ENCODE peak calls at places on chromosomes 7 and 10, in nine cellular contexts. Z, N, R, L, V, O, B, I and Y are unnamed samples.

GRCh38 chr7:82235710-82236109 is 207.9 kb downstream of the CACNA2D1 start:
- DNase-seq in Z (peak), N (no peak), R (peak), L (peak), V (peak), O (no peak), B (no peak), I (peak), Y (peak)

GRCh38 chr7:143419880-143420279 is 11.2 kb upstream of the EPHA1 start:
- DNase-seq in Z (no peak), N (no peak), R (no peak), L (peak), V (no peak), O (no peak), B (no peak), I (peak), Y (no peak)

GRCh38 chr10:48801026-48801425 is 116.4 kb downstream of the WDFY4 start:
- DNase-seq in Z (no peak), N (no peak), R (peak), L (peak), V (no peak), O (no peak), B (no peak), I (no peak), Y (no peak)

GRCh38 chr10:2772791-2773644 is 294.3 kb upstream of the PFKP start:
- DNase-seq in Z (no peak), N (peak), R (no peak), L (no peak), V (no peak), O (no peak), B (no peak), I (no peak), Y (no peak)

GRCh38 chr7:55473935-55474334 is 98.4 kb downstream of the VOPP1 start:
- DNase-seq in Z (no peak), N (no peak), R (no peak), L (no peak), V (no peak), O (no peak), B (no peak), I (no peak), Y (no peak)

GRCh38 chr10:47136866-47137265 is 163.1 kb upstream of the GDF10 start:
- DNase-seq in Z (no peak), N (no peak), R (peak), L (no peak), V (no peak), O (no peak), B (no peak), I (no peak), Y (peak)

GRCh38 chr10:21368728-21369425 is 156.6 kb downstream of the SKIDA1 start:
- DNase-seq in Z (no peak), N (peak), R (no peak), L (peak), V (no peak), O (no peak), B (no peak), I (no peak), Y (no peak)

GRCh38 chr10:8137272-8137680 is 82.8 kb downstream of the GATA3 start:
- DNase-seq in Z (no peak), N (no peak), R (no peak), L (no peak), V (no peak), O (no peak), B (no peak), I (no peak), Y (no peak)

GRCh38 chr7:66771795-66772194 is 31.3 kb downstream of the RABGEF1 start:
- DNase-seq in Z (no peak), N (no peak), R (no peak), L (no peak), V (no peak), O (no peak), B (no peak), I (no peak), Y (no peak)

GRCh38 chr10:98694863-98695262 is 248.1 kb upstream of the HPS1 start:
- DNase-seq in Z (no peak), N (no peak), R (no peak), L (no peak), V (peak), O (no peak), B (no peak), I (no peak), Y (no peak)

GRCh38 chr7:1043552-1044188 is 676 bp upstream of the GPR146 start:
- DNase-seq in Z (no peak), N (no peak), R (no peak), L (no peak), V (peak), O (no peak), B (no peak), I (peak), Y (no peak)

GRCh38 chr7:106217089-106217542 is 67.7 kb downstream of the NAMPT start:
- DNase-seq in Z (peak), N (no peak), R (peak), L (peak), V (peak), O (no peak), B (peak), I (peak), Y (peak)

GRCh38 chr10:62818426-62819011 is 2.4 kb upstream of the EGR2 start:
- DNase-seq in Z (no peak), N (peak), R (no peak), L (no peak), V (peak), O (peak), B (no peak), I (peak), Y (no peak)

GRCh38 chr10:32299354-32299980 is 47.5 kb downstream of the EPC1 start:
- DNase-seq in Z (no peak), N (no peak), R (no peak), L (no peak), V (peak), O (no peak), B (no peak), I (no peak), Y (no peak)

GRCh38 chr7:102165136-102165535 is 121.5 kb upstream of the SH2B2 start:
- DNase-seq in Z (no peak), N (no peak), R (no peak), L (no peak), V (peak), O (no peak), B (no peak), I (no peak), Y (no peak)

GRCh38 chr10:4101918-4102654 is 317.1 kb upstream of the KLF6 start:
- DNase-seq in Z (no peak), N (no peak), R (no peak), L (no peak), V (no peak), O (no peak), B (no peak), I (no peak), Y (no peak)

GRCh38 chr10:33616921-33617320 is 282.5 kb upstream of the NRP1 start:
- DNase-seq in Z (peak), N (no peak), R (peak), L (no peak), V (peak), O (no peak), B (no peak), I (no peak), Y (no peak)

GRCh38 chr7:127189885-127190284 is 62.9 kb downstream of the GRM8 start:
- DNase-seq in Z (no peak), N (no peak), R (no peak), L (no peak), V (no peak), O (no peak), B (no peak), I (no peak), Y (no peak)

GRCh38 chr7:66542049-66542448 is 86.6 kb upstream of the KCTD7 start:
- DNase-seq in Z (no peak), N (no peak), R (no peak), L (no peak), V (no peak), O (no peak), B (no peak), I (no peak), Y (no peak)

GRCh38 chr7:99000904-99001442 is 122.6 kb downstream of the TRRAP start:
- DNase-seq in Z (no peak), N (no peak), R (no peak), L (no peak), V (peak), O (no peak), B (no peak), I (no peak), Y (peak)

GRCh38 chr10:48251525-48252353 is 22.8 kb downstream of the FRMPD2 start:
- DNase-seq in Z (no peak), N (peak), R (no peak), L (peak), V (peak), O (no peak), B (no peak), I (peak), Y (no peak)

GRCh38 chr7:149562602-149563001 is 65.0 kb upstream of the ZNF746 start:
- DNase-seq in Z (peak), N (no peak), R (no peak), L (peak), V (peak), O (no peak), B (no peak), I (peak), Y (peak)

GRCh38 chr10:113179270-113179669 is 229.2 kb downstream of the TCF7L2 start:
- DNase-seq in Z (no peak), N (no peak), R (no peak), L (no peak), V (no peak), O (no peak), B (no peak), I (no peak), Y (no peak)

GRCh38 chr7:28389504-28390385 is 22.6 kb upstream of the CREB5 start:
- DNase-seq in Z (peak), N (peak), R (peak), L (peak), V (peak), O (no peak), B (no peak), I (peak), Y (peak)

GRCh38 chr7:12028508-12028907 is 182.6 kb upstream of the TMEM106B start:
- DNase-seq in Z (peak), N (no peak), R (peak), L (no peak), V (peak), O (no peak), B (no peak), I (no peak), Y (no peak)

DNA sequence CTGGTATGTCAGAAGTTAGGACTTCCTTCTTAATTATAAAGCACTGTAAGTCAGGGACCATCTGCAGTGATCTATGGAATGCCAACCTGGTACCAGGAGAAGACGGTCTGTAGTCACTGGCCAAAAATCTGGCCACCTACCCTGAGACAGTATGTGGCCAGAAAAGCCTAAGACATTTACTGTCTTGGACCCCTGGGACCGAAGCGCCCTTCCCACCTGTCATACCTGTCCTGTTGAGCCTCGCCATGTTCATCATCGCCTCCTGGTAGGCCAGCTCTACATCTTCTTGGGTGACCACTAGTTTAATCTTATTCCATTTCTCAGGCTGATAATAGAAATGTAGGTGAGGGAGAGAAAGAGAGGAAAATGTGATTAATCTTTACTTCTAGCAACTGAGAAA is 20.0 kb downstream of the SEPHS1 start:
- DNase-seq in Z (no peak), N (no peak), R (no peak), L (no peak), V (no peak), O (no peak), B (no peak), I (no peak), Y (no peak)
- TF ChIP-seq CTCF in Z (no peak), N (no peak), R (no peak), L (no peak), V (no peak), O (no peak), B (no peak), I (no peak), Y (no peak)

DNA sequence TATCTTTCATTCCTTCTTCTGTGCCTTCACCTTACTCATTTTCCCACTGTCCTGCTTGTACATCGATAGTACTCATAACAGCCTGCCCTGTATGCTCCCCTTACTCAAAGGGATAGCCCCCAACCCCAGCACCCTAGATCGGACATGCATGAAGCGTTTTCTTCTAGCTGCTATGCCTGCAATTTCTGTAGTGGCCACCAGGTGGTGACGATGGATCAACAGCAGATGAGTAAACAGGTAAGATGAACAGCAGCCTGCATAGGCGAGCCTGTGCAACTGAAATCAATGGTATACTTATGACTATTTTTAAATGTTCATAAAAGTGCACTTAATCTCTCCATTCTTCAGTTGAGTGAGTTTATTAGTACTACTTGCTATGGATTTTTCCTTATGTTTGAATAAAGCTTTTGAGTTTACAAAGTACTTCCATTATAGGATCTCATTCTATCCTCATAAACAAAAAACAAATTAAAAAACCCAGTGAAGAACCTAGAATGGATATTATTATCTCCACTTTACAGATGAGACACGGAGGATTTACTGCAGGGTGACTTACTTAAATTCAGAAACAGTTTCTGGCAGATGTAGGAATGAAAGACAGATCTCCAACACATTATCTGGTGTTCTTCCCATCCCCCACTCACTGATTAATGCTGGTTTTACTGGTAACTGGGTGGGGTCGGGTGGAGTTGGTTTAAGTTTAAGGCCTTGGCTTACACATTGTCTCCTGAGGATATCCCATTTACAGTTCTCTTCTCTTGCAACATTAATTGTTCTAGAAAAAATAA is 222.2 kb downstream of the GLI3 start:
- DNase-seq in Z (peak), N (peak), R (peak), L (peak), V (peak), O (peak), B (no peak), I (peak), Y (no peak)
- TF ChIP-seq CTCF in Z (peak), N (peak), R (peak), L (peak), V (peak), O (peak), B (peak), I (peak), Y (peak)

GRCh38 chr10:34959321-34959720 is 130.8 kb downstream of the CUL2 start:
- DNase-seq in Z (no peak), N (peak), R (no peak), L (no peak), V (no peak), O (peak), B (no peak), I (no peak), Y (no peak)

GRCh38 chr10:34954142-34954541 is 136.0 kb downstream of the CUL2 start:
- DNase-seq in Z (no peak), N (no peak), R (no peak), L (peak), V (no peak), O (no peak), B (peak), I (peak), Y (no peak)

GRCh38 chr10:34955391-34955790 is 134.8 kb downstream of the CUL2 start:
- DNase-seq in Z (no peak), N (no peak), R (peak), L (peak), V (no peak), O (no peak), B (no peak), I (no peak), Y (no peak)

GRCh38 chr10:34957531-34957930 is 132.6 kb downstream of the CUL2 start:
- DNase-seq in Z (no peak), N (no peak), R (no peak), L (no peak), V (no peak), O (no peak), B (no peak), I (no peak), Y (no peak)

GRCh38 chr10:34956756-34957155 is 133.4 kb downstream of the CUL2 start:
- DNase-seq in Z (no peak), N (no peak), R (no peak), L (no peak), V (no peak), O (no peak), B (no peak), I (peak), Y (peak)
- TF ChIP-seq CTCF in Z (no peak), N (no peak), R (no peak), L (no peak), V (no peak), O (no peak), B (no peak), I (peak), Y (peak)

GRCh38 chr7:77460057-77460486 is 43.9 kb upstream of the GSAP start:
- DNase-seq in Z (no peak), N (no peak), R (no peak), L (peak), V (peak), O (no peak), B (no peak), I (no peak), Y (no peak)
- TF ChIP-seq CTCF in Z (peak), N (no peak), R (no peak), L (peak), V (peak), O (no peak), B (no peak), I (peak), Y (peak)

DNA sequence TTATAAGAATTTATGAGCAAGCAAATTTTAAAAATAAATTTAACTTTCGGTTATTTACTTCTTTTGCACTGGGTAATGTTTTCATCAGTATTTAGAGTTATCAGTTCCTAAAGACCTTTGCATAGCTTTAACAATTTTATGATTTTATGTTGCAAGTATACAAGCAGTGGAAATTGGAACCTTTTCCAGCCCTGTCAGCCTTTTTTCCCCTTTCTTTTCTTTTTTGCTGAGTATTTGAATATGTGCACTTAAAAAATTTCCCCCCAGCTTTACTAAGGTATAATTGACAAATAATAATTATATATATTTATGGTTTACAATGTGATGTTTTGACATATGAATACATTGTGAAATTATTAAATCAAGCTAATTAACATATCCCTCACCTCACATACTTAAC is 62.6 kb downstream of the MKLN1 start:
- DNase-seq in Z (no peak), N (no peak), R (no peak), L (no peak), V (no peak), O (no peak), B (no peak), I (no peak), Y (no peak)
- TF ChIP-seq CTCF in Z (no peak), N (no peak), R (no peak), L (no peak), V (no peak), O (no peak), B (no peak), I (no peak), Y (no peak)

GRCh38 chr7:85014936-85015335 is 171.9 kb downstream of the SEMA3D start:
- DNase-seq in Z (no peak), N (no peak), R (no peak), L (no peak), V (no peak), O (no peak), B (no peak), I (no peak), Y (no peak)
- TF ChIP-seq CTCF in Z (peak), N (peak), R (no peak), L (no peak), V (no peak), O (peak), B (no peak), I (no peak), Y (no peak)

DNA sequence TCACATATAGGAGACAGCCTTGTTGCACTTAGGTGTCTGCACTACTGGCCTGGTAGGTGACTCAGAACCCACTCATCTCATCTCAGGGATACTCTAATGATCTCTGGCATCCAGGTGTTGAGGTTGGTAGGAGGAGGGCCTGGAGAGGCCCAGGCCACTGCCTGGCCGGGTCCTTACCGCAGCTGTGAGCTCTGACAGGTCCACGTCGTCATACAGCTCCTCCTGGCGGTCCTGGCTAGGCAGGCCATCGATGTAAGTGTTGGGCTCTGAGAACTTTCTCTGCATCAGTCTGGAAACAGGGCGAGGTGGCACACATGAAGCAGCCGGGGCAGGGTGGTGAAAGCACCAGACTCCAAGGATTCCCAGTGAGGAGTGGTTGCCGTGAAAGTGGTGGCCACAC is 62.1 kb downstream of the VWA2 start:
- DNase-seq in Z (no peak), N (no peak), R (no peak), L (peak), V (no peak), O (no peak), B (no peak), I (peak), Y (no peak)
- TF ChIP-seq CTCF in Z (no peak), N (no peak), R (no peak), L (peak), V (no peak), O (no peak), B (no peak), I (peak), Y (no peak)

DNA sequence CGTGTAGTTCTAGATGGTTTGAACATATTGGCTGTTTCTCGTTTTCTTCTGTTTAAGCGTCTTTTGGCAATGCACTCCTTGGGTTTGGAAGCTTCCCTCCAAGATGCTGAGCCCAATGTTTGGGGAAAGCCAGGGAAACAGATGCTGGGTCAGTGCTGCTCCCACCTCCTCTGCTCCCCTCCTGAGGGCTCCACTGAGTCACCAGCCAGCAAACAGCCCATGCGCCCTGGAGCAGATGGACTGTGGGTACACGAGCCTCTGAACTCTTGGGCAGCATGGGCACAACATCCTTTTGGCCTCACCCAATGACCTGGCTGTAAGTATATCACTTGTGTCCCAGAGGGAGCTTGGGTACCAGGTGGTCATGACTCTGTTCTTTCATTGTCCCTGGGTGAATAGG is 207.6 kb downstream of the BUB3 start:
- DNase-seq in Z (no peak), N (no peak), R (no peak), L (no peak), V (no peak), O (no peak), B (no peak), I (no peak), Y (no peak)
- TF ChIP-seq CTCF in Z (no peak), N (no peak), R (no peak), L (no peak), V (no peak), O (no peak), B (no peak), I (no peak), Y (no peak)